ENCODE peak calls at places on chromosomes 7 and 10, in seven cellular contexts. D, F, J, A, V, X and I are unnamed samples.

GRCh38 chr7:105911961-105912575 is 35.7 kb upstream of the ATXN7L1 start:
- DNase-seq in D (no peak), F (no peak), J (no peak), A (no peak), V (no peak), X (no peak), I (no peak)

GRCh38 chr10:122019414-122019975 is 30.5 kb downstream of the TACC2 start:
- DNase-seq in D (peak; percentile 68), F (no peak), J (peak; percentile 91), A (no peak), V (peak; percentile 91), X (peak; percentile 70), I (peak; percentile 68)

GRCh38 chr7:74012842-74013249 is 15.1 kb upstream of the ELN start:
- DNase-seq in D (no peak), F (peak; percentile 77), J (no peak), A (no peak), V (peak; percentile 74), X (no peak), I (no peak)

GRCh38 chr7:157789942-157790341 is 453.1 kb downstream of the DNAJB6 start:
- DNase-seq in D (no peak), F (no peak), J (no peak), A (no peak), V (no peak), X (no peak), I (no peak)

GRCh38 chr7:41887446-41887845 is 184.6 kb upstream of the INHBA start:
- DNase-seq in D (no peak), F (no peak), J (no peak), A (no peak), V (no peak), X (no peak), I (no peak)

GRCh38 chr7:140982508-140982907 is 32.2 kb downstream of the MRPS33 start:
- DNase-seq in D (no peak), F (no peak), J (no peak), A (no peak), V (no peak), X (no peak), I (no peak)

GRCh38 chr10:76961841-76962240 is 675.8 kb downstream of the KCNMA1 start:
- DNase-seq in D (no peak), F (no peak), J (no peak), A (no peak), V (no peak), X (no peak), I (no peak)

GRCh38 chr7:54955296-54955695 is 63.5 kb upstream of the EGFR start:
- DNase-seq in D (no peak), F (no peak), J (no peak), A (no peak), V (no peak), X (no peak), I (no peak)

GRCh38 chr7:149728491-149729375 is 44.7 kb downstream of the ZNF467 start:
- DNase-seq in D (no peak), F (no peak), J (no peak), A (no peak), V (peak; percentile 56), X (no peak), I (no peak)

GRCh38 chr10:124697837-124698559 is 46.2 kb downstream of the FAM53B start:
- DNase-seq in D (no peak), F (no peak), J (no peak), A (no peak), V (peak; percentile 68), X (no peak), I (no peak)

GRCh38 chr7:100673942-100674431 is 447 bp downstream of the GNB2 start:
- DNase-seq in D (peak; percentile 68), F (no peak), J (peak; percentile 61), A (no peak), V (peak; percentile 89), X (no peak), I (no peak)

GRCh38 chr7:27112960-27113949 is 10.8 kb upstream of the HOXA2 start:
- DNase-seq in D (no peak), F (no peak), J (peak; percentile 86), A (peak; percentile 58), V (peak; percentile 95), X (no peak), I (no peak)

GRCh38 chr10:45380903-45381610 is 7.0 kb downstream of the ALOX5 start:
- DNase-seq in D (no peak), F (no peak), J (no peak), A (no peak), V (no peak), X (no peak), I (peak; percentile 13)

GRCh38 chr7:45718464-45719330 is 144.5 kb downstream of the ADCY1 start:
- DNase-seq in D (no peak), F (no peak), J (no peak), A (no peak), V (peak; percentile 67), X (no peak), I (no peak)

GRCh38 chr7:14123923-14124322 is 134.5 kb upstream of the ETV1 start:
- DNase-seq in D (no peak), F (no peak), J (no peak), A (no peak), V (no peak), X (no peak), I (no peak)

GRCh38 chr10:130230611-130231010 is 94.4 kb downstream of the GLRX3 start:
- DNase-seq in D (no peak), F (no peak), J (no peak), A (no peak), V (no peak), X (no peak), I (no peak)

GRCh38 chr10:132279873-132280645 is 27.7 kb downstream of the STK32C start:
- DNase-seq in D (no peak), F (no peak), J (no peak), A (no peak), V (peak; percentile 32), X (no peak), I (no peak)

GRCh38 chr10:101013365-101013825 is 13.8 kb downstream of the LZTS2 start:
- DNase-seq in D (no peak), F (no peak), J (no peak), A (no peak), V (no peak), X (no peak), I (no peak)
- TF ChIP-seq CTCF in D (no peak), F (no peak), J (no peak), A (no peak), V (no peak), X (no peak), I (no peak)

GRCh38 chr7:132307465-132307864 is 268.8 kb downstream of the PLXNA4 start:
- DNase-seq in D (no peak), F (no peak), J (no peak), A (no peak), V (no peak), X (no peak), I (no peak)
- TF ChIP-seq CTCF in D (no peak), F (peak; percentile 7), J (no peak), A (no peak), V (no peak), X (peak; percentile 9), I (peak; percentile 24)

DNA sequence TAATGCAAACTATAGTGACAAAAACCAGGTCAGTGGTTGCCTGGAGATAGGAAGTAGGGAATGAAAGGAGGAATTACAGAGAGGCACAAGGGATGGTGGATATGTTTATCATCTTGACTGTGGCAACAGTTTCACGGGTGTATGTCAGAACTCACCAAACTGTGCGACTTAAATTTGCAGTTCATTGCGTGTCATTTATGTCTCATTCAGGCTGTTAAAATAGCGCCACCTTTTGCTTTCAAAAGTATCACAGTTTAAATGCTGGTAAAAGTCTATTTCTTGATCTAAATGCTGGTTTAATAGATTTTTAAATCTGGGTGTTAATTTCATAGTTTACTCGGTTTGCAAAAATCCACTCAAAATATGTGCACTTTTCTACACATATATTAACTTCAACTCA is 51.0 kb downstream of the PTTG1IP2 start:
- DNase-seq in D (no peak), F (no peak), J (no peak), A (no peak), V (no peak), X (no peak), I (no peak)
- TF ChIP-seq CTCF in D (no peak), F (no peak), J (peak; percentile 19), A (peak; percentile 51), V (no peak), X (peak; percentile 60), I (peak; percentile 65)

GRCh38 chr10:69952801-69953200 is 99.8 kb upstream of the MACROH2A2 start:
- DNase-seq in D (no peak), F (no peak), J (no peak), A (no peak), V (no peak), X (peak; percentile 8), I (no peak)

GRCh38 chr10:69952069-69952800 is 100.4 kb upstream of the MACROH2A2 start:
- DNase-seq in D (no peak), F (no peak), J (no peak), A (no peak), V (no peak), X (no peak), I (no peak)

GRCh38 chr10:69955211-69955805 is 97.3 kb upstream of the MACROH2A2 start:
- DNase-seq in D (no peak), F (no peak), J (no peak), A (no peak), V (no peak), X (no peak), I (no peak)

GRCh38 chr10:69951658-69952057 is 101.0 kb upstream of the MACROH2A2 start:
- DNase-seq in D (no peak), F (no peak), J (no peak), A (no peak), V (no peak), X (no peak), I (no peak)

GRCh38 chr10:69953851-69954250 is 98.8 kb upstream of the MACROH2A2 start:
- DNase-seq in D (no peak), F (no peak), J (no peak), A (no peak), V (no peak), X (no peak), I (no peak)
- TF ChIP-seq CTCF in D (no peak), F (no peak), J (no peak), A (no peak), V (no peak), X (no peak), I (no peak)

GRCh38 chr10:71486465-71487114 is 89.9 kb downstream of the CDH23 start:
- DNase-seq in D (no peak), F (no peak), J (peak; percentile 75), A (peak; percentile 63), V (no peak), X (no peak), I (no peak)
- TF ChIP-seq CTCF in D (no peak), F (no peak), J (peak; percentile 46), A (peak; percentile 82), V (peak; percentile 50), X (peak; percentile 90), I (peak; percentile 72)